ENCODE peak calls at places on chromosomes 2 and 18, in four cellular contexts. R, I, B and S are unnamed samples.

GRCh38 chr18:46761054-46761769 is 4.4 kb upstream of the ST8SIA5 start:
- DNase-seq in R (no peak), I (no peak), B (no peak), S (no peak)

GRCh38 chr2:23360571-23361125 is 24.3 kb upstream of the KLHL29 start:
- DNase-seq in R (no peak), I (no peak), B (no peak), S (no peak)

GRCh38 chr2:26274058-26274613 is 29.4 kb downstream of the HADHB start:
- DNase-seq in R (no peak), I (peak; percentile 99), B (no peak), S (peak; percentile 91)

GRCh38 chr18:62345909-62346308 is 20.8 kb downstream of the TNFRSF11A start:
- DNase-seq in R (no peak), I (no peak), B (no peak), S (no peak)

GRCh38 chr2:180573951-180574350 is 406.5 kb upstream of the UBE2E3 start:
- DNase-seq in R (no peak), I (peak; percentile 50), B (no peak), S (no peak)

GRCh38 chr18:45169610-45170009 is 445.7 kb upstream of the SLC14A2 start:
- DNase-seq in R (no peak), I (peak; percentile 93), B (no peak), S (no peak)

GRCh38 chr2:200812122-200813022 is 662 bp downstream of the BZW1 start:
- DNase-seq in R (peak; percentile 91), I (peak; percentile 71), B (peak; percentile 74), S (no peak)

GRCh38 chr2:240435955-240436625 is 627 bp downstream of the GPC1 start:
- DNase-seq in R (peak; percentile 72), I (peak; percentile 8), B (peak; percentile 27), S (no peak)

GRCh38 chr2:196103626-196104025 is 35.0 kb upstream of the DNAH7 start:
- DNase-seq in R (no peak), I (no peak), B (no peak), S (no peak)

GRCh38 chr2:201709747-201710146 is 11.3 kb upstream of the MPP4 start:
- DNase-seq in R (no peak), I (no peak), B (no peak), S (no peak)

GRCh38 chr2:54925022-54925421 is 125.2 kb downstream of the RTN4 start:
- DNase-seq in R (no peak), I (no peak), B (no peak), S (no peak)

GRCh38 chr2:220553150-220553549 is 925.7 kb downstream of the SLC4A3 start:
- DNase-seq in R (no peak), I (peak; percentile 10), B (no peak), S (no peak)

GRCh38 chr2:236503100-236503499 is 66.5 kb upstream of the ACKR3 start:
- DNase-seq in R (no peak), I (no peak), B (no peak), S (no peak)

GRCh38 chr2:3536682-3537632 is 17.6 kb upstream of the ADI1 start:
- DNase-seq in R (no peak), I (peak; percentile 65), B (no peak), S (no peak)

GRCh38 chr2:196601430-196602306 is 37.8 kb upstream of the CCDC150 start:
- DNase-seq in R (no peak), I (peak; percentile 85), B (no peak), S (peak; percentile 13)

GRCh38 chr2:28350791-28351285 is 41.8 kb upstream of the FOSL2 start:
- DNase-seq in R (peak; percentile 52), I (no peak), B (no peak), S (no peak)

GRCh38 chr2:133561045-133561852 is 7.0 kb downstream of the NCKAP5 start:
- DNase-seq in R (no peak), I (peak; percentile 83), B (no peak), S (no peak)

GRCh38 chr2:237696471-237696870 is 69.1 kb downstream of the LRRFIP1 start:
- DNase-seq in R (peak; percentile 46), I (no peak), B (peak; percentile 47), S (no peak)

GRCh38 chr18:13216092-13216582 is 2.4 kb upstream of the LDLRAD4 start:
- DNase-seq in R (peak; percentile 75), I (peak; percentile 55), B (peak; percentile 60), S (no peak)

GRCh38 chr2:189683348-189683747 is 8.9 kb downstream of the ANKAR start:
- DNase-seq in R (no peak), I (no peak), B (no peak), S (peak; percentile 35)

GRCh38 chr2:119753930-119754321 is 5.8 kb upstream of the PTPN4 start:
- DNase-seq in R (no peak), I (peak; percentile 30), B (no peak), S (no peak)

GRCh38 chr2:239756392-239757153 is 268.6 kb downstream of the NDUFA10 start:
- DNase-seq in R (no peak), I (peak; percentile 24), B (no peak), S (no peak)

GRCh38 chr2:85238607-85239006 is 89.2 kb downstream of the TGOLN2 start:
- DNase-seq in R (no peak), I (no peak), B (no peak), S (no peak)

GRCh38 chr2:216183459-216183858 is 74.3 kb downstream of the XRCC5 start:
- DNase-seq in R (no peak), I (no peak), B (no peak), S (no peak)

GRCh38 chr2:70094978-70095832 is 7.9 kb downstream of the PCBP1 start:
- DNase-seq in R (peak; percentile 72), I (peak; percentile 60), B (peak; percentile 45), S (peak; percentile 45)

GRCh38 chr2:202039278-202040100 is 5.8 kb downstream of the FZD7 start:
- DNase-seq in R (no peak), I (no peak), B (no peak), S (no peak)

GRCh38 chr2:38377501-38378258 is 607 bp upstream of the ATL2 start:
- DNase-seq in R (no peak), I (peak; percentile 67), B (no peak), S (peak; percentile 71)